ENCODE peak calls at places on chromosomes 12 and 14, in four cellular contexts. Y is ovary, R is heart right ventricle, H is colonic mucosa. W is an unnamed sample.

GRCh38 chr14:95157987-95158712 is 821 bp upstream of the DICER1 start:
- DNase-seq in H (no peak), Y (no peak), R (no peak), W (peak)

GRCh38 chr12:100733817-100734593 is 60.6 kb upstream of the ANO4 start:
- DNase-seq in Y (no peak), R (no peak), H (no peak), W (no peak)

GRCh38 chr14:70957710-70958109 is 50.5 kb downstream of the PCNX1 start:
- DNase-seq in R (no peak), H (no peak), Y (no peak), W (no peak)

GRCh38 chr14:68297871-68298468 is 478.4 kb downstream of the RAD51B start:
- DNase-seq in R (no peak), Y (no peak), H (no peak), W (no peak)

GRCh38 chr12:32270818-32271710 is 128.3 kb upstream of the FGD4 start:
- DNase-seq in Y (no peak), H (no peak), R (no peak), W (no peak)

GRCh38 chr14:104135121-104135903 is 3.1 kb upstream of the KIF26A start:
- DNase-seq in Y (peak), R (peak), H (no peak), W (no peak)

GRCh38 chr14:34874386-34875030 is 652 bp downstream of the BAZ1A start:
- DNase-seq in Y (peak), R (peak), H (peak), W (peak)

GRCh38 chr14:69300601-69301221 is 40.8 kb downstream of the GALNT16 start:
- DNase-seq in Y (no peak), R (no peak), H (no peak), W (no peak)

GRCh38 chr12:50198829-50199228 is 31.7 kb upstream of the CERS5 start:
- DNase-seq in H (no peak), R (no peak), Y (no peak), W (no peak)

DNA sequence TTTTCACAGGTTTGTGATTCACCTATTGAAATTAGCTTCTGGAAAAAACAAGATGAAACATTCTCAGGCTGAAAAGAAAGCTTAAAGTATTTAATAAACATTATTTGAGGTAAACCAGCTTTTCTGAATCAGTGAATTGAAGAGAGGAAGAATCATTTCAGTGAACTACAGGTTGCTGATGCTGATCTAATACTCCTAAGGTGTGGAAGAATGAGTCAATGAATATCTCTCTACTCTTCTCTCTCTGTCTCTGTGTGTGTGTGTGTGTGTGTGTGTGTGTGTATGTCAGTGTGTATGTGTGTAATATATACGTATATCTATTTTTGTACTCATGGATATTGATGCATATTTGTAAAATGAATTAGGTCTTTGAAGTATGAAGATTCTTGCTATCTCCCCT is 312.2 kb downstream of the SSPN start:
- DNase-seq in R (no peak), Y (no peak), H (no peak), W (no peak)
- H3K27ac ChIP-seq in R (no peak), Y (no peak), H (no peak), W (no peak)

GRCh38 chr12:57170408-57170807 is 23.0 kb upstream of the LRP1-AS start:
- DNase-seq in R (no peak), H (no peak), Y (no peak), W (no peak)
- TF ChIP-seq CTCF in R (no peak), H (no peak), Y (no peak), W (no peak)

GRCh38 chr14:60643443-60644402 is 5.6 kb downstream of the SIX1 start:
- DNase-seq in H (no peak), R (no peak), Y (no peak), W (no peak)
- H3K4me3 ChIP-seq in H (no peak), R (no peak), Y (no peak), W (no peak)

GRCh38 chr12:6310771-6311610 is 509 bp downstream of the PLEKHG6 start:
- DNase-seq in Y (no peak), R (no peak), H (no peak), W (no peak)
- H3K27ac ChIP-seq in Y (no peak), R (no peak), H (peak), W (no peak)

DNA sequence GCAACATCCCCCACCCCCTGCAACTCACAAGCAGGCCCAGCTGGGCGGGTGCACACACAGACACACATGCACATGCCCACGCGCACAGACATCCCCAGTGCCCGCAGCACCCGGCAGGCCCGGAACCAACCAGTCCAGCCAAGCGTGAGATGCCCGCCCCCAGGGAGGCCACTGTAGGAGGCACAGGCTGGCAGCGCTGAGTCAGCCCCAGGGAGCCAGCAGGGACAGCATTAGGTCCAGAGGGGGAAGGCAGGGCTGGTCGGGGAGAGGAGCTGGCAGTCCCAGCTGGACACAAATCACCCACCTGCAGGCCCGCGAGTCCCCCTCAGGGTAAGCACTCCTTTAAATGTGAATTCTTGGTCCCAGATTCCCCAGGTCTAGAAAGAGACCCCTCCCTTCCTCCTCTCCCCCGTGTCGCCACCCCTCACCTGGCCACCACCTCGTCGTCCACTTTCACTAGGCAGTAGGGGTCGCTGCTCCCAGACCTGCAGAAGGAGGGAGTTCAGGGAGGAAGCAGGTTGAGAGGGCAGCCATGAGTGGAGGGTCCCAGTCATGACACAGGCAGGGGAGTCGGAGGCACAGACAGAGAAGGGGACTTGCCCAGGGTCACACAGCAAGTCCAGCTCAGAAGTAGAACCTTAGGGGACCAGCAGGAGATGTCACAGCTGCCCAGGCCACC is 5.0 kb downstream of the RASAL1 start:
- DNase-seq in H (no peak), R (no peak), Y (no peak), W (peak)
- TF ChIP-seq CTCF in H (no peak), R (no peak), Y (no peak), W (no peak)

GRCh38 chr12:63816031-63816430 is 28.5 kb upstream of the SRGAP1 start:
- DNase-seq in H (no peak), R (no peak), Y (no peak), W (no peak)

GRCh38 chr12:63811334-63811733 is 31.6 kb downstream of the RXYLT1 start:
- DNase-seq in H (no peak), R (no peak), Y (no peak), W (no peak)

GRCh38 chr12:63811755-63812154 is 32.0 kb downstream of the RXYLT1 start:
- DNase-seq in R (no peak), H (no peak), Y (no peak), W (no peak)

GRCh38 chr12:63815482-63815852 is 29.0 kb upstream of the SRGAP1 start:
- DNase-seq in Y (no peak), R (no peak), H (no peak), W (no peak)

GRCh38 chr12:63814146-63814774 is 30.2 kb upstream of the SRGAP1 start:
- DNase-seq in Y (no peak), R (no peak), H (no peak), W (no peak)
- H3K4me3 ChIP-seq in Y (no peak), R (no peak), H (no peak), W (no peak)

GRCh38 chr12:95336387-95337067 is 118.9 kb downstream of the VEZT start:
- DNase-seq in Y (peak), R (peak), H (peak), W (peak)

GRCh38 chr12:95337176-95337575 is 119.6 kb downstream of the VEZT start:
- DNase-seq in H (no peak), Y (no peak), R (no peak), W (no peak)

GRCh38 chr12:95339086-95339788 is 121.6 kb downstream of the VEZT start:
- DNase-seq in R (no peak), H (no peak), Y (no peak), W (no peak)

DNA sequence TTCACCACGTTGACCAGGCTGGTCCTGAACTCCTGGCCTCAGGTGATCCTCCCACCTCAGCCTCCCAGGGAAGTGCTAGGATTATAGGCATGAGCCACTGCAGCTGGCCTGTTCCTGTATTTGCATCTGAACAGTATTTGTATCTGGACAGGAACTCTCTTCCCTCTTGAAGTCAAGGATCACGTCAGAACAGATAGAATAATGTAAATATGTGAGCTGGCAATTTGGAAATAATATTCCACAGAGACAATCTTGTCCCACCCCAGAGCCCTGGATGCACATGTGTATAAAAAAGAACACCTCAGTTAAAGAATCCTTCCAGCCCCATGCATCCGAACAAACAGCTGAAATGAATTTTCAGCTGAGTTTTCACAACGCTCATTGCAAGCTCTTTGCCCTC is 118.3 kb downstream of the VEZT start:
- DNase-seq in H (no peak), R (no peak), Y (no peak), W (no peak)
- H3K27ac ChIP-seq in H (peak), R (peak), Y (no peak), W (peak)

W was measured in dorsolateral prefrontal cortex.